ENCODE peak calls at places on chromosome 16, in four cellular contexts. W, P, R and N are unnamed samples.

GRCh38 chr16:73019456-73020362 is 28.2 kb downstream of the ZFHX3 start:
- DNase-seq in W (no peak), P (no peak), R (no peak), N (no peak)

GRCh38 chr16:78259883-78260282 is 160.4 kb downstream of the WWOX start:
- DNase-seq in W (no peak), P (no peak), R (no peak), N (no peak)

GRCh38 chr16:8861563-8862308 is 7.1 kb downstream of the CARHSP1 start:
- DNase-seq in W (no peak), P (peak; percentile 52), R (peak; percentile 74), N (no peak)

GRCh38 chr16:52578007-52578828 is 31.3 kb upstream of the TOX3 start:
- DNase-seq in W (no peak), P (no peak), R (peak; percentile 82), N (no peak)

GRCh38 chr16:86584726-86585721 is 6.7 kb downstream of the FOXL1 start:
- DNase-seq in W (no peak), P (no peak), R (no peak), N (no peak)

GRCh38 chr16:83338941-83339340 is 468.8 kb upstream of the HSBP1 start:
- DNase-seq in W (no peak), P (no peak), R (no peak), N (no peak)

GRCh38 chr16:17784073-17784472 is 313.3 kb upstream of the XYLT1 start:
- DNase-seq in W (no peak), P (peak; percentile 34), R (peak; percentile 21), N (peak; percentile 35)

GRCh38 chr16:13727943-13728342 is 192.0 kb upstream of the ERCC4 start:
- DNase-seq in W (no peak), P (no peak), R (no peak), N (no peak)

GRCh38 chr16:75225092-75225491 is 6.3 kb downstream of the CTRB1 start:
- DNase-seq in W (no peak), P (no peak), R (no peak), N (no peak)

GRCh38 chr16:46822270-46822669 is 8.7 kb downstream of the C16orf87 start:
- DNase-seq in W (peak; percentile 57), P (no peak), R (no peak), N (no peak)

GRCh38 chr16:19166500-19166899 is 1.5 kb upstream of the SYT17 start:
- DNase-seq in W (no peak), P (peak; percentile 11), R (no peak), N (no peak)

GRCh38 chr16:67101683-67102082 is 8.1 kb upstream of the PHAF1 start:
- DNase-seq in W (no peak), P (no peak), R (no peak), N (no peak)

GRCh38 chr16:9123871-9124270 is 32.4 kb downstream of the HAPSTR1 start:
- DNase-seq in W (no peak), P (no peak), R (no peak), N (no peak)

GRCh38 chr16:16036359-16036792 is 87.0 kb downstream of the ABCC1 start:
- DNase-seq in W (no peak), P (no peak), R (no peak), N (no peak)

GRCh38 chr16:64408699-64409098 is 713.2 kb downstream of the CDH11 start:
- DNase-seq in W (no peak), P (no peak), R (no peak), N (no peak)

GRCh38 chr16:46743232-46743719 is 4.9 kb downstream of the MYLK3 start:
- DNase-seq in W (no peak), P (peak; percentile 85), R (peak; percentile 33), N (no peak)

GRCh38 chr16:87956169-87956770 is 5.0 kb downstream of the BANP start:
- DNase-seq in W (peak; percentile 42), P (peak; percentile 64), R (no peak), N (no peak)

GRCh38 chr16:71817690-71818089 is 9.1 kb upstream of the AP1G1 start:
- DNase-seq in W (no peak), P (no peak), R (no peak), N (no peak)

GRCh38 chr16:10949424-10949970 is 5.1 kb downstream of the CLEC16A start:
- DNase-seq in W (peak; percentile 91), P (no peak), R (no peak), N (peak; percentile 59)

GRCh38 chr16:72468582-72468981 is 296.6 kb upstream of the PMFBP1 start:
- DNase-seq in W (no peak), P (peak; percentile 4), R (peak; percentile 68), N (no peak)

GRCh38 chr16:80924372-80924978 is 82.2 kb downstream of the CMC2 start:
- DNase-seq in W (no peak), P (peak; percentile 63), R (peak; percentile 54), N (peak; percentile 87)

GRCh38 chr16:2095315-2095853 is 40.3 kb downstream of the PKD1 start:
- DNase-seq in W (no peak), P (no peak), R (no peak), N (no peak)

GRCh38 chr16:2874584-2875362 is 8.2 kb upstream of the FLYWCH2 start:
- DNase-seq in W (peak; percentile 3), P (peak; percentile 82), R (peak; percentile 49), N (peak; percentile 76)

GRCh38 chr16:51337662-51338061 is 186.6 kb upstream of the SALL1 start:
- DNase-seq in W (no peak), P (no peak), R (peak; percentile 57), N (peak; percentile 40)

GRCh38 chr16:17647879-17648649 is 177.3 kb upstream of the XYLT1 start:
- DNase-seq in W (no peak), P (no peak), R (no peak), N (no peak)

GRCh38 chr16:82750078-82750477 is 123.3 kb downstream of the CDH13 start:
- DNase-seq in W (no peak), P (no peak), R (no peak), N (no peak)

GRCh38 chr16:69566437-69567030 is 768 bp downstream of the NFAT5 start:
- DNase-seq in W (no peak), P (peak; percentile 75), R (peak; percentile 40), N (peak; percentile 46)

GRCh38 chr16:82585675-82586074 is 41.1 kb upstream of the CDH13 start:
- DNase-seq in W (no peak), P (no peak), R (no peak), N (no peak)

GRCh38 chr16:88888057-88888777 is 21.8 kb upstream of the PABPN1L start:
- DNase-seq in W (peak; percentile 72), P (no peak), R (no peak), N (no peak)

GRCh38 chr16:89873109-89873821 is at the start of gene TCF25:
- DNase-seq in W (peak; percentile 43), P (peak; percentile 97), R (peak; percentile 82), N (peak; percentile 84)

GRCh38 chr16:72989203-72989991 is 58.5 kb downstream of the ZFHX3 start:
- DNase-seq in W (no peak), P (no peak), R (no peak), N (no peak)

GRCh38 chr16:10749680-10750035 is 6.0 kb downstream of the NUBP1 start:
- DNase-seq in W (no peak), P (no peak), R (no peak), N (no peak)

GRCh38 chr16:2968368-2968737 is 795 bp upstream of the PAQR4 start:
- DNase-seq in W (no peak), P (peak; percentile 54), R (no peak), N (no peak)

GRCh38 chr16:89721644-89722391 is 481 bp downstream of the ZNF276 start:
- DNase-seq in W (no peak), P (no peak), R (no peak), N (no peak)

GRCh38 chr16:67857547-67858233 is 10.2 kb upstream of the CENPT start:
- DNase-seq in W (no peak), P (peak; percentile 76), R (peak; percentile 96), N (peak; percentile 51)

GRCh38 chr16:77579283-77579985 is 142.9 kb upstream of the NUDT7 start:
- DNase-seq in W (no peak), P (no peak), R (no peak), N (no peak)

GRCh38 chr16:87276091-87276561 is 41.1 kb downstream of the C16orf95 start:
- DNase-seq in W (no peak), P (no peak), R (no peak), N (no peak)

GRCh38 chr16:53518550-53519416 is 15.8 kb upstream of the AKTIP start:
- DNase-seq in W (peak; percentile 97), P (peak; percentile 43), R (no peak), N (no peak)

GRCh38 chr16:11319529-11320146 is 25.6 kb upstream of the RMI2 start:
- DNase-seq in W (no peak), P (peak; percentile 29), R (peak; percentile 60), N (no peak)

GRCh38 chr16:29790183-29790948 is at the start of gene KIF22:
- DNase-seq in W (peak; percentile 97), P (peak; percentile 99), R (peak; percentile 98), N (peak; percentile 100)

GRCh38 chr16:29789775-29790182 is 772 bp upstream of the KIF22 start:
- DNase-seq in W (no peak), P (no peak), R (no peak), N (no peak)

GRCh38 chr16:29779474-29779873 is 1.4 kb downstream of the ZG16 start:
- DNase-seq in W (no peak), P (no peak), R (peak; percentile 81), N (peak; percentile 26)

GRCh38 chr16:29784157-29784556 is 6.1 kb downstream of the ZG16 start:
- DNase-seq in W (no peak), P (no peak), R (no peak), N (no peak)

DNA sequence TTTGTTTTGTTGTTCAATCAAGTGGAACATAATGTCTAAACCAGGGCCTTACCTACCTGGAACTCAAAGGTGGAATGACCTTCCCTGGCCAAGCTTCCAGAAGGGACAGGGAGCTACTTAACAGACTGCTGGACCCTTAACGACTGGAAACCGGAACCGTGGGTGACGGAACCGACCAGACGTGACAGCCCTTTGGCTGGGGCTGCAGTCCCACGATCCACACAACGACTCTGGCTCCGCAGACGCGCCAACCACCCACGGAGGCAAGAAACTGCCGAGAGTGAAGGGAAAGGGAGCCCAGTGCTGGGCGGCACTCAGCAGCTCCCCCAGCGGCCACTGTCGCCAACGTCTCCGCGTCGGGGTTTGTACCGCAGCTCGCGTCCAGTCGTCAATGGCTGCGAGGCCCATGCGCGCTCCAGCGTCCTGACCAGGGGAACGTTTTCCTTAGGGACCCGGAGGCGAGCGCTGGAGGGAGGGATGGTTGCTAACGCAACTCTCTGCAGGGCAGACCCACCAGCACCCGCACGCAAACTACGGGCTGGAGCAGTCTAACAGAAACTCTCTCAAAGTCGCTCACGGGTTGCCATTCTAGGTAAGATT is 5.5 kb upstream of the KIF22 start:
- DNase-seq in W (no peak), P (peak; percentile 79), R (no peak), N (peak; percentile 94)
- TF ChIP-seq TCF7 in W (no peak), P (no peak), R (no peak), N (no peak)

GRCh38 chr16:79810449-79811189 is 210.1 kb upstream of the MAF start:
- DNase-seq in W (no peak), P (no peak), R (no peak), N (no peak)
- TF ChIP-seq TCF7 in W (no peak), P (no peak), R (no peak), N (no peak)

DNA sequence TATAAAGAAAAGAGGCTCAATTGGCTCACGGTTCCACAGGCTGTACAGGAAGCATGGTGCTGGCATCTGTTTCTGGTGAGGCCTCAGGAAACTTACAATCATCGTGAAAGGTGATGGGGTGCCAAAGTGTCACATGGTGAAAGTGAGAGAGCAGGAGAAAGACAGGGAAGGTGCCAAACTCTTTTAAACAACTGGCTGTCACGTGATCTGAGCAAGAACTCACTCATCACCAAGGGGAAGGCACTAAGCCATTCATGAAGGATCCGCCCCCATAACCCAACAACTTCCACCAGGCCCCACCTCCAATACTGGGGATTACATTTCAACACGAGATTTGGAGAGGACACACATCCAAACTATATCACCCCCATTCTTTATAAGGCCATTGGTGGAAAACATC is 28.4 kb upstream of the HS3ST2 start:
- DNase-seq in W (no peak), P (no peak), R (no peak), N (no peak)
- TF ChIP-seq TCF7 in W (no peak), P (no peak), R (no peak), N (no peak)

GRCh38 chr16:57531635-57532220 is 4.6 kb downstream of the CCDC102A start:
- DNase-seq in W (no peak), P (no peak), R (no peak), N (peak; percentile 7)
- TF ChIP-seq TCF7 in W (no peak), P (no peak), R (no peak), N (no peak)